ENCODE peak calls at places on chromosomes 13 and 19, in eight cellular contexts. N is mammary epithelial cell; Y is astrocyte; T is CD8-positive, alpha-beta T cell; G is Peyer's patch; D is lower lobe of right lung; L is transverse colon; X is A549. K is an unnamed sample.

GRCh38 chr13:85864963-85865530 is 65.8 kb upstream of the SLITRK6 start:
- DNase-seq in N (peak; percentile 28), Y (peak; percentile 1), T (no peak), G (no peak), D (no peak), L (no peak), X (no peak), K (no peak)

GRCh38 chr13:103022328-103022727 is 43.9 kb downstream of the SLC10A2 start:
- DNase-seq in N (no peak), Y (no peak), T (no peak), G (no peak), D (no peak), L (no peak), X (no peak), K (no peak)

GRCh38 chr19:15623711-15624318 is 8.8 kb downstream of the CYP4F8 start:
- DNase-seq in N (no peak), Y (no peak), T (no peak), G (no peak), D (no peak), L (no peak), X (no peak), K (no peak)

GRCh38 chr19:39053276-39054090 is 21.1 kb upstream of the FBXO27 start:
- DNase-seq in N (no peak), Y (no peak), T (no peak), G (peak; percentile 91), D (no peak), L (peak; percentile 45), X (no peak), K (no peak)

GRCh38 chr13:79593121-79593520 is 112.2 kb downstream of the NDFIP2 start:
- DNase-seq in N (no peak), Y (no peak), T (no peak), G (no peak), D (no peak), L (no peak), X (no peak), K (no peak)

GRCh38 chr19:35347171-35347929 is at the start of gene FFAR1:
- DNase-seq in N (no peak), Y (no peak), T (peak; percentile 33), G (peak; percentile 70), D (peak; percentile 43), L (peak; percentile 40), X (no peak), K (peak; percentile 61)

GRCh38 chr19:24003537-24003936 is 83.5 kb upstream of the ZNF254 start:
- DNase-seq in N (no peak), Y (no peak), T (no peak), G (no peak), D (no peak), L (no peak), X (no peak), K (no peak)

GRCh38 chr13:110367620-110368019 is 60.5 kb downstream of the COL4A2 start:
- DNase-seq in N (no peak), Y (no peak), T (no peak), G (no peak), D (no peak), L (no peak), X (no peak), K (no peak)

GRCh38 chr13:67229438-67230242 is 496 bp downstream of the PCDH9 start:
- DNase-seq in N (no peak), Y (peak; percentile 13), T (no peak), G (no peak), D (no peak), L (no peak), X (peak; percentile 13), K (no peak)

GRCh38 chr13:40589285-40590109 is 76.9 kb downstream of the FOXO1 start:
- DNase-seq in N (peak; percentile 89), Y (peak; percentile 70), T (no peak), G (peak; percentile 78), D (no peak), L (peak; percentile 48), X (no peak), K (peak; percentile 55)

GRCh38 chr19:45395524-45396388 is 9.1 kb downstream of the PPP1R13L start:
- DNase-seq in N (no peak), Y (no peak), T (no peak), G (no peak), D (no peak), L (no peak), X (no peak), K (no peak)

GRCh38 chr19:50669319-50670101 is 20.3 kb downstream of the C19orf81 start:
- DNase-seq in N (no peak), Y (no peak), T (peak; percentile 53), G (peak; percentile 57), D (no peak), L (peak; percentile 21), X (peak; percentile 69), K (no peak)

GRCh38 chr19:36046443-36047050 is 7.5 kb downstream of the THAP8 start:
- DNase-seq in N (no peak), Y (no peak), T (no peak), G (no peak), D (no peak), L (no peak), X (no peak), K (no peak)

GRCh38 chr19:9848060-9848459 is 12.9 kb downstream of the PIN1 start:
- DNase-seq in N (no peak), Y (no peak), T (peak; percentile 55), G (no peak), D (no peak), L (no peak), X (no peak), K (no peak)

GRCh38 chr19:17052439-17052838 is 22.8 kb downstream of the HAUS8 start:
- DNase-seq in N (peak; percentile 34), Y (peak; percentile 19), T (peak; percentile 20), G (peak; percentile 61), D (no peak), L (peak; percentile 64), X (no peak), K (no peak)

GRCh38 chr13:100818706-100819105 is 144.1 kb upstream of the TMTC4 start:
- DNase-seq in N (no peak), Y (peak; percentile 53), T (no peak), G (no peak), D (no peak), L (no peak), X (no peak), K (no peak)

GRCh38 chr13:94829801-94830200 is 117.5 kb upstream of the SOX21 start:
- DNase-seq in N (no peak), Y (no peak), T (no peak), G (no peak), D (no peak), L (no peak), X (no peak), K (no peak)

DNA sequence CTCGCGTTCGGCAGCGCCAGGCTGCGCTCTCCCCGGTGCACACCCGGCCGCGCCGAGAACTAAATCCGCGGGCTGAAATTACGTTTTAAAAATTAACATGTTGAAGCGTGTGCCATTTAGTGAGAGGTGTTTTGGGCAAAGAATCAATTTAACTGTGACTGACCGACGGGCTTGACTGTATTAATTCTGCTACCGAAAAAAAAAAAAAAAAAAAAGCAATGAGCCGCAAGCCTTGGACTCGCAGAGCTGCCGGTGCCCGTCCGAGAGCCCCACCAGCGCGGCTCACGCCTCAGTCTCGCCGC is 9.6 kb upstream of the SOX1 start:
- DNase-seq in N (no peak), Y (no peak), T (no peak), G (no peak), D (no peak), L (no peak), X (no peak), K (no peak)
- H3K4me1 ChIP-seq in N (no peaks in the 10 kb centered on the region), Y (no peaks in the 10 kb centered on the region), T (no peaks in the 10 kb centered on the region), G (no peaks in the 10 kb centered on the region), D (peaks cover 16% of the 10 kb centered on the region), L (no peaks in the 10 kb centered on the region), X (no peaks in the 10 kb centered on the region), K (no peaks in the 10 kb centered on the region)

GRCh38 chr13:33257786-33258185 is 27.8 kb downstream of the STARD13 start:
- DNase-seq in N (no peak), Y (no peak), T (no peak), G (no peak), D (no peak), L (no peak), X (no peak), K (no peak)

GRCh38 chr13:33261426-33262068 is 24.0 kb downstream of the STARD13 start:
- DNase-seq in N (no peak), Y (no peak), T (no peak), G (no peak), D (no peak), L (no peak), X (no peak), K (no peak)

GRCh38 chr13:33258437-33259193 is 26.9 kb downstream of the STARD13 start:
- DNase-seq in N (no peak), Y (no peak), T (no peak), G (no peak), D (no peak), L (no peak), X (no peak), K (no peak)

GRCh38 chr13:33260168-33261098 is 25.1 kb downstream of the STARD13 start:
- DNase-seq in N (no peak), Y (no peak), T (no peak), G (no peak), D (no peak), L (no peak), X (no peak), K (no peak)

DNA sequence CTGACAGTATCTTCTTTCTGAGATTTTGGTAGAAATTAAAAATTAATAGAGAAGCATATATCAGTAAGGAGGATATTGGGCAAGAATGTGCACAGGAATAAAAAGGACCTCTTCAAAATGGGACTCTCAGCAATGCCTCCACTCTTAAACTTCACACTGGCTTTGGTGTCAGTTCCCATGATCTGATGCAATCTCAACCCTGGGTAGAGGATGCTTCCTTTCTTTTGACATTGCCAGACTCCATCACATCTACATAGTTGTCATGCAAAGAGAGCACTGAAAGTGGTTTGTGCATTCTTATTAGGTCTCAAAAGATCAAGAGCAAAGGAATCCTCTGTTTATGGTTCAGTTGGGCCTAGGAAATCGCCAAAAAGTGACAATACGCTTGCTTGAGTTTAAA is 26.3 kb downstream of the STARD13 start:
- DNase-seq in N (no peak), Y (no peak), T (no peak), G (no peak), D (no peak), L (no peak), X (no peak), K (no peak)
- H3K4me1 ChIP-seq in N (peaks cover 22% of the 10 kb centered on the region), Y (peaks cover 40% of the 10 kb centered on the region), T (no peaks in the 10 kb centered on the region), G (no peaks in the 10 kb centered on the region), D (peaks cover 76% of the 10 kb centered on the region), L (peaks cover 28% of the 10 kb centered on the region), X (peaks cover 43% of the 10 kb centered on the region), K (peaks cover 7% of the 10 kb centered on the region)

DNA sequence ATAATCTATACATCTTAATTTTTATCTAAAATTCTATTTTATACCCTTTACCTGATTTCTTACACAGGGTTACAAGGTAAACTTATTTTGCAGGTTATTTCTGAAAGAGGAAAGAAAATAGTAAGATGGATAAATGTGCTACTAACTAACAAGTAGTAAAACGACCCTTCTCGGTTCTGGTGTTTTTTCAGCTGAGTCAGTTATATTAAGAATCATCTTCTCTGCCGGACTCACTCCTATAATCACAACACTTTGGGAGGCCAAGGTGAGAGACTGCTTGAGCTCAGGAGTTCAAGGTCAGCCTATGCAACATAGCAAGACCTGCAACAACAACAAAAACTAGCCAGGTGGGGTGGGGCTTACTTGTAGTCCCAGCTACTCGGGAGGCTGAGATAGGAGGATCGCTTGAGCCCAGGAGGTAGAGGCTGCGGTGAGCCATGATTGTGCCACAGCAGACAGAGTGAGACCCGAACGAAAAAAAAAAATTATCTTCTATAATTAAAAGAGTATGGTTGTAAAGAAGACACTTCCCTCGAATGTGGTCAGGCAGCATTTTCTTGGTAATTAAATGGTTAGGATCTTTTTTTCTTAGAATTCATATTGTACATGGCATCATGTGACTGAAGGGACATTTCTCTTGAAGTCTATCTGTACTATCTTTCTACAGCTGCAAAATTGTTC is 27.9 kb upstream of the RCBTB2 start:
- DNase-seq in N (no peak), Y (no peak), T (no peak), G (no peak), D (no peak), L (no peak), X (no peak), K (no peak)
- H3K4me1 ChIP-seq in N (peaks cover 13% of the 10 kb centered on the region), Y (peaks cover 4% of the 10 kb centered on the region), T (peaks cover 27% of the 10 kb centered on the region), G (no peaks in the 10 kb centered on the region), D (peaks cover 22% of the 10 kb centered on the region), L (no peaks in the 10 kb centered on the region), X (no peaks in the 10 kb centered on the region), K (no peaks in the 10 kb centered on the region)

GRCh38 chr13:25932353-25932752 is 119.5 kb downstream of the SHISA2 start:
- DNase-seq in N (no peak), Y (no peak), T (no peak), G (no peak), D (no peak), L (no peak), X (no peak), K (no peak)
- H3K4me1 ChIP-seq in N (no peaks in the 10 kb centered on the region), Y (peaks cover 9% of the 10 kb centered on the region), T (no peaks in the 10 kb centered on the region), G (no peaks in the 10 kb centered on the region), D (no peaks in the 10 kb centered on the region), L (no peaks in the 10 kb centered on the region), X (no peaks in the 10 kb centered on the region), K (no peaks in the 10 kb centered on the region)

K was measured in aorta.